ENCODE peak calls at places on chromosomes 5 and 9, in five cellular contexts. One of them, this sample, is unnamed.

GRCh38 chr5:93359296-93359957 is 221.6 kb downstream of the NR2F1-AS1 start:
- DNase-seq in HCT116: peak; percentile 90
- DNase-seq in neural progenitor cell: no peak
- DNase-seq in omental fat pad: no peak
- DNase-seq in A549: no peak
- DNase-seq in this sample: no peak

GRCh38 chr5:90134892-90135291 is 274.7 kb downstream of the CETN3 start:
- DNase-seq in neural progenitor cell: no peak
- DNase-seq in HCT116: no peak
- DNase-seq in A549: no peak
- DNase-seq in omental fat pad: peak; percentile 33
- DNase-seq in this sample: no peak

GRCh38 chr5:171310816-171311697 is 2.0 kb downstream of the TLX3 start:
- DNase-seq in HCT116: no peak
- DNase-seq in omental fat pad: no peak
- DNase-seq in neural progenitor cell: peak; percentile 87
- DNase-seq in A549: no peak
- DNase-seq in this sample: no peak

GRCh38 chr9:91714020-91714721 is 235.9 kb downstream of the ROR2 start:
- DNase-seq in neural progenitor cell: peak; percentile 75
- DNase-seq in HCT116: peak; percentile 34
- DNase-seq in omental fat pad: no peak
- DNase-seq in A549: no peak
- DNase-seq in this sample: no peak

GRCh38 chr9:115689331-115689730 is 464.3 kb upstream of the PAPPA start:
- DNase-seq in omental fat pad: no peak
- DNase-seq in neural progenitor cell: no peak
- DNase-seq in HCT116: no peak
- DNase-seq in A549: no peak
- DNase-seq in this sample: no peak

GRCh38 chr5:153267506-153267905 is 223.0 kb upstream of the GRIA1 start:
- DNase-seq in omental fat pad: no peak
- DNase-seq in HCT116: no peak
- DNase-seq in A549: no peak
- DNase-seq in neural progenitor cell: no peak
- DNase-seq in this sample: no peak

GRCh38 chr9:34171753-34172535 is 6.9 kb upstream of the UBAP1 start:
- DNase-seq in A549: no peak
- DNase-seq in neural progenitor cell: no peak
- DNase-seq in HCT116: no peak
- DNase-seq in omental fat pad: no peak
- DNase-seq in this sample: no peak

GRCh38 chr9:117074337-117074662 is 340.6 kb downstream of the ASTN2 start:
- DNase-seq in HCT116: no peak
- DNase-seq in neural progenitor cell: no peak
- DNase-seq in omental fat pad: no peak
- DNase-seq in A549: no peak
- DNase-seq in this sample: no peak

GRCh38 chr9:90888941-90889340 is 87.3 kb downstream of the SYK start:
- DNase-seq in omental fat pad: no peak
- DNase-seq in neural progenitor cell: no peak
- DNase-seq in HCT116: no peak
- DNase-seq in A549: no peak
- DNase-seq in this sample: no peak

GRCh38 chr9:129904734-129905133 is 69.5 kb downstream of the USP20 start:
- DNase-seq in HCT116: no peak
- DNase-seq in omental fat pad: no peak
- DNase-seq in A549: no peak
- DNase-seq in neural progenitor cell: no peak
- DNase-seq in this sample: no peak

GRCh38 chr5:117295941-117296340 is 721.3 kb upstream of the SEMA6A start:
- DNase-seq in omental fat pad: no peak
- DNase-seq in neural progenitor cell: no peak
- DNase-seq in HCT116: no peak
- DNase-seq in A549: no peak
- DNase-seq in this sample: no peak

GRCh38 chr5:127098246-127098645 is 24.9 kb upstream of the C5orf63 start:
- DNase-seq in neural progenitor cell: no peak
- DNase-seq in A549: no peak
- DNase-seq in HCT116: no peak
- DNase-seq in omental fat pad: no peak
- DNase-seq in this sample: no peak

GRCh38 chr9:14479187-14479586 is 165.2 kb upstream of the NFIB start:
- DNase-seq in HCT116: no peak
- DNase-seq in omental fat pad: no peak
- DNase-seq in neural progenitor cell: no peak
- DNase-seq in A549: no peak
- DNase-seq in this sample: no peak

GRCh38 chr5:142109356-142110045 is 922 bp downstream of the NDFIP1 start:
- DNase-seq in A549: peak; percentile 9
- DNase-seq in neural progenitor cell: peak; percentile 39
- DNase-seq in omental fat pad: no peak
- DNase-seq in HCT116: no peak
- DNase-seq in this sample: no peak

GRCh38 chr5:138011991-138012390 is 20.9 kb downstream of the FAM13B start:
- DNase-seq in neural progenitor cell: no peak
- DNase-seq in HCT116: no peak
- DNase-seq in omental fat pad: no peak
- DNase-seq in A549: no peak
- DNase-seq in this sample: no peak

GRCh38 chr5:138282918-138283742 is 8.7 kb upstream of the GFRA3 start:
- DNase-seq in neural progenitor cell: peak; percentile 69
- DNase-seq in omental fat pad: no peak
- DNase-seq in HCT116: peak; percentile 34
- DNase-seq in A549: peak; percentile 44
- DNase-seq in this sample: no peak

GRCh38 chr9:4831119-4831518 is 38.4 kb downstream of the RCL1 start:
- DNase-seq in neural progenitor cell: no peak
- DNase-seq in A549: no peak
- DNase-seq in HCT116: no peak
- DNase-seq in omental fat pad: no peak
- DNase-seq in this sample: no peak

GRCh38 chr9:129335456-129336129 is 157.5 kb upstream of the IER5L start:
- DNase-seq in omental fat pad: no peak
- DNase-seq in HCT116: no peak
- DNase-seq in neural progenitor cell: no peak
- DNase-seq in A549: no peak
- DNase-seq in this sample: no peak

GRCh38 chr5:145551714-145552113 is 283.4 kb downstream of the PRELID2 start:
- DNase-seq in A549: no peak
- DNase-seq in HCT116: no peak
- DNase-seq in neural progenitor cell: no peak
- DNase-seq in omental fat pad: no peak
- DNase-seq in this sample: no peak

GRCh38 chr5:74954919-74955318 is 88.7 kb upstream of the FAM169A start:
- DNase-seq in neural progenitor cell: no peak
- DNase-seq in A549: no peak
- DNase-seq in HCT116: no peak
- DNase-seq in omental fat pad: no peak
- DNase-seq in this sample: no peak

GRCh38 chr9:99104459-99105151 is at the start of gene TGFBR1:
- DNase-seq in HCT116: peak; percentile 73
- DNase-seq in omental fat pad: peak; percentile 58
- DNase-seq in A549: peak; percentile 87
- DNase-seq in neural progenitor cell: peak; percentile 99
- DNase-seq in this sample: peak; percentile 82

GRCh38 chr9:114888599-114888998 is 41.8 kb downstream of the TNFSF8 start:
- DNase-seq in omental fat pad: no peak
- DNase-seq in A549: no peak
- DNase-seq in neural progenitor cell: no peak
- DNase-seq in HCT116: no peak
- DNase-seq in this sample: no peak

GRCh38 chr5:171705830-171706229 is 79.8 kb upstream of the SMIM23 start:
- DNase-seq in HCT116: no peak
- DNase-seq in omental fat pad: no peak
- DNase-seq in A549: no peak
- DNase-seq in neural progenitor cell: no peak
- DNase-seq in this sample: no peak

GRCh38 chr9:18638448-18639249 is 164.7 kb downstream of the ADAMTSL1 start:
- DNase-seq in A549: no peak
- DNase-seq in omental fat pad: no peak
- DNase-seq in neural progenitor cell: no peak
- DNase-seq in HCT116: no peak
- DNase-seq in this sample: no peak

GRCh38 chr5:60842859-60843692 is 993 bp downstream of the ELOVL7 start:
- DNase-seq in neural progenitor cell: peak; percentile 24
- DNase-seq in HCT116: no peak
- DNase-seq in A549: peak; percentile 13
- DNase-seq in omental fat pad: no peak
- DNase-seq in this sample: no peak

GRCh38 chr9:109906766-109907382 is 126.9 kb downstream of the PALM2AKAP2 start:
- DNase-seq in HCT116: no peak
- DNase-seq in A549: no peak
- DNase-seq in neural progenitor cell: no peak
- DNase-seq in omental fat pad: no peak
- DNase-seq in this sample: no peak
- TF ChIP-seq CTCF in HCT116: no peak
- TF ChIP-seq CTCF in A549: no peak
- TF ChIP-seq CTCF in neural progenitor cell: no peak
- TF ChIP-seq CTCF in omental fat pad: no peak
- TF ChIP-seq CTCF in this sample: no peak

GRCh38 chr9:105994970-105995369 is 300.6 kb downstream of the TMEM38B start:
- DNase-seq in omental fat pad: no peak
- DNase-seq in neural progenitor cell: no peak
- DNase-seq in HCT116: no peak
- DNase-seq in A549: no peak
- DNase-seq in this sample: no peak
- TF ChIP-seq CTCF in omental fat pad: no peak
- TF ChIP-seq CTCF in neural progenitor cell: no peak
- TF ChIP-seq CTCF in HCT116: no peak
- TF ChIP-seq CTCF in A549: no peak
- TF ChIP-seq CTCF in this sample: no peak

DNA sequence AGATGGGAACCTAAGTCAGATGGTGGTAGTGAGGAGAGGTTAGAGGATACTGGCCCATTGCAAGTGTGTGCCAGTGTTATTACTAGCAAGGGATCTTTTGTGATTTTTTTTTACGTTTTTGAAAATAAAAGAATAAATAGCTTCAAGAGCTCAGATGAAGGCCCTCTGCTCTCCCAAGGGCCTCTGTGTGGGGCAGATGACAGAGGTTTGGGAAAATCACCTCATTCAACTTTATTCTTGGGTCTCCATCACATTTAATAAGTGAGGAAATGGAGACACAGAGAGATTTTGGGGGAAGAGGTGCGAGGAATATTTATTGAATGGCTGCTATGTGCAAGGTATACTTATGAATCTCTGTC is 10.1 kb upstream of the TRAF1 start:
- DNase-seq in HCT116: no peak
- DNase-seq in A549: no peak
- DNase-seq in omental fat pad: no peak
- DNase-seq in neural progenitor cell: no peak
- DNase-seq in this sample: no peak
- TF ChIP-seq CTCF in HCT116: no peak
- TF ChIP-seq CTCF in A549: no peak
- TF ChIP-seq CTCF in omental fat pad: no peak
- TF ChIP-seq CTCF in neural progenitor cell: no peak
- TF ChIP-seq CTCF in this sample: no peak

GRCh38 chr5:59037453-59038168 is 454.7 kb downstream of the RAB3C start:
- DNase-seq in omental fat pad: no peak
- DNase-seq in neural progenitor cell: no peak
- DNase-seq in HCT116: no peak
- DNase-seq in A549: no peak
- DNase-seq in this sample: no peak

GRCh38 chr5:59035681-59036080 is 452.8 kb downstream of the RAB3C start:
- DNase-seq in HCT116: no peak
- DNase-seq in A549: no peak
- DNase-seq in omental fat pad: no peak
- DNase-seq in neural progenitor cell: no peak
- DNase-seq in this sample: no peak

GRCh38 chr5:59037041-59037440 is 454.2 kb downstream of the RAB3C start:
- DNase-seq in neural progenitor cell: no peak
- DNase-seq in omental fat pad: no peak
- DNase-seq in A549: no peak
- DNase-seq in HCT116: no peak
- DNase-seq in this sample: no peak

GRCh38 chr5:59036274-59036961 is 453.5 kb downstream of the RAB3C start:
- DNase-seq in neural progenitor cell: no peak
- DNase-seq in A549: no peak
- DNase-seq in HCT116: peak; percentile 28
- DNase-seq in omental fat pad: no peak
- DNase-seq in this sample: no peak

DNA sequence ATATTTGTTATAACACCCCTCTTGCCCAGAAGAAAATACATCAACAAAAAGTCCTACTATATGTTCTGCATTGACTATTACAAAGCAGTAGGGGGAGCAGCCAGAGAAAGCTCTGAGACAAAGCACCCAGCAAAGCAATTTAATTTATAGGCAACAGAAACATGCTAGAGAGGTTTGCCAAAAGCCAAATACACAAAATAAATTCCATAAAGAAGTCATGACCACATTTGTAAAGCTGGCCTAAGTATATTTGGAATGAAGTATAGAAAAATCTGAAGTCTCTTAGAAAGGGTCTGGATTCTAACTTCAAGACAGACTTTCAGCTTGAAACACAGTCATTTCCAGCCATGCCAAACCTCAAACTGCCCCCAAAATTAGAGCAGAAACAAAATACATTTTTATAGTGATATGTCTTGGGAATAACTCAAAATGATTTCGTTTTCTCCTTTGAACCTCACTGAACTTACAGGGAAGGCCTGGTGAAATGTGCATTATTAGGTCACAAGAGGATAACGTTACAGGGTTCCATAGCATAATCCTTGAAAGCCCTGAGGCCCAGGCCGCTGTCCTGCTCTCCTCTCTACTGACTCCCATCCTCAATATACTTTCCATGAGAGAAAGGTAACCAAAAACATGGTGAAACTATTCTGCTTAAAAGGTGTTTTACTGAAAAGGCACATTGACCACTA is 451.8 kb downstream of the RAB3C start:
- DNase-seq in HCT116: no peak
- DNase-seq in omental fat pad: no peak
- DNase-seq in A549: no peak
- DNase-seq in neural progenitor cell: peak; percentile 48
- DNase-seq in this sample: no peak
- TF ChIP-seq CTCF in HCT116: peak; percentile 47
- TF ChIP-seq CTCF in omental fat pad: no peak
- TF ChIP-seq CTCF in A549: peak; percentile 67
- TF ChIP-seq CTCF in neural progenitor cell: peak; percentile 74
- TF ChIP-seq CTCF in this sample: peak; percentile 60

GRCh38 chr9:94623253-94623652 is 16.1 kb downstream of the FBP1 start:
- DNase-seq in HCT116: peak; percentile 59
- DNase-seq in neural progenitor cell: peak; percentile 70
- DNase-seq in omental fat pad: no peak
- DNase-seq in A549: peak; percentile 50
- DNase-seq in this sample: no peak
- TF ChIP-seq CTCF in HCT116: peak; percentile 57
- TF ChIP-seq CTCF in neural progenitor cell: peak; percentile 69
- TF ChIP-seq CTCF in omental fat pad: no peak
- TF ChIP-seq CTCF in A549: peak; percentile 30
- TF ChIP-seq CTCF in this sample: peak; percentile 49